ENCODE peak calls at places on chromosome 20, in four cellular contexts. R is nephron progenitor cell, Q is Kasumi-1, W is putamen. B is an unnamed sample.

GRCh38 chr20:47348539-47349142 is 7.9 kb downstream of the ZMYND8 start:
- DNase-seq in R (no peak), Q (peak; percentile 17), W (no peak), B (peak; percentile 67)

GRCh38 chr20:61976650-61977332 is 88.9 kb downstream of the TAF4 start:
- DNase-seq in R (no peak), Q (no peak), W (no peak), B (no peak)

GRCh38 chr20:37915800-37916570 is 13.1 kb downstream of the VSTM2L start:
- DNase-seq in R (peak; percentile 43), Q (no peak), W (peak; percentile 71), B (no peak)

GRCh38 chr20:5000263-5001173 is 792 bp downstream of the SLC23A2 start:
- DNase-seq in R (peak; percentile 38), Q (no peak), W (peak; percentile 53), B (no peak)

GRCh38 chr20:62921119-62921687 is 5.1 kb downstream of the DIDO1 start:
- DNase-seq in R (peak; percentile 62), Q (peak; percentile 80), W (no peak), B (peak; percentile 70)

GRCh38 chr20:32562495-32562911 is 22.6 kb downstream of the NOL4L start:
- DNase-seq in R (no peak), Q (no peak), W (no peak), B (no peak)

GRCh38 chr20:44728835-44729342 is 13.7 kb downstream of the CCN5 start:
- DNase-seq in R (no peak), Q (peak; percentile 9), W (peak; percentile 55), B (no peak)

GRCh38 chr20:24673678-24674570 is 204.5 kb downstream of the SYNDIG1 start:
- DNase-seq in R (no peak), Q (no peak), W (no peak), B (no peak)

GRCh38 chr20:31840906-31841816 is 4.2 kb downstream of the FOXS1 start:
- DNase-seq in R (no peak), Q (no peak), W (no peak), B (no peak)

GRCh38 chr20:45323731-45324130 is 15.6 kb upstream of the MATN4 start:
- DNase-seq in R (no peak), Q (no peak), W (no peak), B (no peak)

GRCh38 chr20:34544109-34544793 is 14.3 kb upstream of the MAP1LC3A start:
- DNase-seq in R (no peak), Q (no peak), W (no peak), B (no peak)

GRCh38 chr20:17863577-17864292 is 104.9 kb downstream of the SNX5 start:
- DNase-seq in R (no peak), Q (no peak), W (no peak), B (no peak)

GRCh38 chr20:31630187-31630790 is 7.4 kb upstream of the COX4I2 start:
- DNase-seq in R (no peak), Q (no peak), W (no peak), B (no peak)

GRCh38 chr20:35133735-35134134 is 13.4 kb downstream of the EDEM2 start:
- DNase-seq in R (no peak), Q (no peak), W (no peak), B (no peak)

GRCh38 chr20:8331740-8332412 is 199.8 kb downstream of the PLCB1 start:
- DNase-seq in R (no peak), Q (no peak), W (peak; percentile 62), B (no peak)

GRCh38 chr20:4749326-4749725 is 27.6 kb downstream of the PRND start:
- DNase-seq in R (no peak), Q (no peak), W (no peak), B (no peak)

GRCh38 chr20:58065508-58066361 is 162.7 kb downstream of the ANKRD60 start:
- DNase-seq in R (no peak), Q (no peak), W (no peak), B (no peak)

GRCh38 chr20:1894471-1894950 is 696 bp upstream of the SIRPA start:
- DNase-seq in R (peak; percentile 73), Q (no peak), W (peak; percentile 73), B (peak; percentile 58)

GRCh38 chr20:9179193-9179802 is 110.4 kb downstream of the PLCB4 start:
- DNase-seq in R (no peak), Q (no peak), W (no peak), B (no peak)

GRCh38 chr20:43914697-43915208 is at the start of gene TOX2:
- DNase-seq in R (peak; percentile 83), Q (no peak), W (no peak), B (no peak)

GRCh38 chr20:45104786-45105185 is 3.9 kb upstream of the KCNS1 start:
- DNase-seq in R (no peak), Q (peak; percentile 47), W (no peak), B (no peak)

GRCh38 chr20:5328228-5328627 is 11.5 kb upstream of the PROKR2 start:
- DNase-seq in R (no peak), Q (no peak), W (no peak), B (no peak)

GRCh38 chr20:45416917-45417316 is 976 bp downstream of the PIGT start:
- DNase-seq in R (no peak), Q (no peak), W (no peak), B (peak; percentile 42)

GRCh38 chr20:62360854-62361798 is 6.0 kb downstream of the LAMA5 start:
- DNase-seq in R (no peak), Q (no peak), W (no peak), B (no peak)

GRCh38 chr20:52312131-52312729 is 120.7 kb upstream of the ZFP64 start:
- DNase-seq in R (peak; percentile 55), Q (peak; percentile 60), W (peak; percentile 18), B (peak; percentile 86)

GRCh38 chr20:37567671-37568588 is 40.3 kb upstream of the BLCAP start:
- DNase-seq in R (peak; percentile 41), Q (peak; percentile 89), W (no peak), B (no peak)

GRCh38 chr20:59007758-59008511 is 881 bp upstream of the CTSZ start:
- DNase-seq in R (no peak), Q (peak; percentile 85), W (no peak), B (peak; percentile 94)

GRCh38 chr20:24465730-24466129 is 3.7 kb upstream of the SYNDIG1 start:
- DNase-seq in R (no peak), Q (no peak), W (peak; percentile 80), B (no peak)

GRCh38 chr20:35012227-35013069 is 56.8 kb downstream of the MYH7B start:
- DNase-seq in R (no peak), Q (no peak), W (no peak), B (no peak)

GRCh38 chr20:57938158-57939108 is 228.6 kb upstream of the PMEPA1 start:
- DNase-seq in R (no peak), Q (no peak), W (no peak), B (no peak)

GRCh38 chr20:36018208-36018988 is 50.0 kb downstream of the CNBD2 start:
- DNase-seq in R (no peak), Q (no peak), W (no peak), B (no peak)